ENCODE peak calls at places on chromosome 5, in five cellular contexts. W is AG04450, Q is A549, K is uterus, F is lower lobe of right lung. P is an unnamed sample.

GRCh38 chr5:83368317-83368716 is 103.2 kb upstream of the VCAN start:
- DNase-seq in W (peak), Q (no peak), K (no peak), F (peak), P (peak)

GRCh38 chr5:115838885-115839518 is 2.4 kb downstream of the ATG12 start:
- DNase-seq in W (no peak), Q (peak), K (no peak), F (no peak), P (peak)

GRCh38 chr5:172791726-172792445 is 20.9 kb upstream of the DUSP1 start:
- DNase-seq in W (no peak), Q (no peak), K (no peak), F (no peak), P (no peak)

GRCh38 chr5:3325206-3325605 is 270.4 kb upstream of the IRX1 start:
- DNase-seq in W (no peak), Q (no peak), K (no peak), F (no peak), P (no peak)

GRCh38 chr5:173625686-173626500 is 9.4 kb upstream of the BOD1 start:
- DNase-seq in W (no peak), Q (no peak), K (no peak), F (no peak), P (no peak)

GRCh38 chr5:60148356-60148755 is 254.8 kb upstream of the PDE4D start:
- DNase-seq in W (no peak), Q (no peak), K (no peak), F (no peak), P (peak)

GRCh38 chr5:138466900-138467710 is 1.8 kb downstream of the EGR1 start:
- DNase-seq in W (peak), Q (no peak), K (no peak), F (peak), P (no peak)

GRCh38 chr5:122704247-122705036 is 70.4 kb upstream of the SNX2 start:
- DNase-seq in W (peak), Q (peak), K (no peak), F (no peak), P (peak)

GRCh38 chr5:33336911-33337620 is 103.7 kb upstream of the TARS1 start:
- DNase-seq in W (no peak), Q (no peak), K (no peak), F (no peak), P (no peak)

GRCh38 chr5:169895876-169896275 is 84.4 kb downstream of the INSYN2B start:
- DNase-seq in W (no peak), Q (no peak), K (no peak), F (no peak), P (no peak)

GRCh38 chr5:139137703-139138102 is 60.5 kb downstream of the SIL1 start:
- DNase-seq in W (no peak), Q (no peak), K (no peak), F (no peak), P (no peak)

GRCh38 chr5:136174021-136174659 is 18.8 kb downstream of the SMIM32 start:
- DNase-seq in W (peak), Q (peak), K (no peak), F (no peak), P (peak)

GRCh38 chr5:127957183-127957582 is 126.4 kb upstream of the SLC12A2 start:
- DNase-seq in W (peak), Q (peak), K (peak), F (no peak), P (peak)

GRCh38 chr5:40669606-40670005 is 10.1 kb upstream of the PTGER4 start:
- DNase-seq in W (no peak), Q (no peak), K (no peak), F (no peak), P (no peak)

GRCh38 chr5:36239370-36240293 is 2.1 kb downstream of the NADK2 start:
- DNase-seq in W (no peak), Q (no peak), K (no peak), F (no peak), P (no peak)

GRCh38 chr5:160312960-160313734 is 783 bp upstream of the CCNJL start:
- DNase-seq in W (no peak), Q (peak), K (no peak), F (no peak), P (no peak)

GRCh38 chr5:126544087-126544740 is 50.8 kb downstream of the ALDH7A1 start:
- DNase-seq in W (no peak), Q (peak), K (no peak), F (no peak), P (peak)

GRCh38 chr5:107671742-107672211 is 1.0 kb upstream of the EFNA5 start:
- DNase-seq in W (no peak), Q (peak), K (no peak), F (no peak), P (peak)

GRCh38 chr5:147245381-147246055 is 10.7 kb downstream of the STK32A start:
- DNase-seq in W (no peak), Q (no peak), K (no peak), F (no peak), P (no peak)

GRCh38 chr5:126383246-126383645 is 40.0 kb upstream of the GRAMD2B start:
- DNase-seq in W (no peak), Q (no peak), K (no peak), F (no peak), P (no peak)

GRCh38 chr5:124659798-124660197 is 86.6 kb downstream of the ZNF608 start:
- DNase-seq in W (no peak), Q (no peak), K (no peak), F (no peak), P (no peak)

GRCh38 chr5:77074745-77075144 is 12.3 kb downstream of the ZBED3 start:
- DNase-seq in W (no peak), Q (no peak), K (no peak), F (no peak), P (no peak)

GRCh38 chr5:34686762-34687268 is 30.7 kb downstream of the RAI14 start:
- DNase-seq in W (peak), Q (peak), K (peak), F (peak), P (peak)

GRCh38 chr5:172299916-172300439 is 16.4 kb upstream of the UBTD2 start:
- DNase-seq in W (no peak), Q (no peak), K (no peak), F (no peak), P (no peak)

GRCh38 chr5:169354263-169354662 is 53.3 kb upstream of the SLIT3 start:
- DNase-seq in W (no peak), Q (peak), K (no peak), F (no peak), P (peak)

GRCh38 chr5:16666861-16667481 is 50.2 kb upstream of the RETREG1 start:
- DNase-seq in W (no peak), Q (no peak), K (no peak), F (no peak), P (no peak)
- TF ChIP-seq CTCF in W (peak), Q (peak), K (no peak), F (peak), P (no peak)

GRCh38 chr5:157649091-157649490 is 3.1 kb downstream of the SOX30 start:
- DNase-seq in W (no peak), Q (no peak), K (no peak), F (no peak), P (no peak)

GRCh38 chr5:157651623-157652376 is 438 bp downstream of the SOX30 start:
- DNase-seq in W (no peak), Q (no peak), K (peak), F (peak), P (no peak)

GRCh38 chr5:157652377-157652692 is at the start of gene SOX30:
- DNase-seq in W (no peak), Q (no peak), K (no peak), F (no peak), P (no peak)

GRCh38 chr5:157648275-157648990 is 3.8 kb downstream of the SOX30 start:
- DNase-seq in W (no peak), Q (no peak), K (no peak), F (no peak), P (no peak)

GRCh38 chr5:157651011-157651611 is 1.1 kb downstream of the SOX30 start:
- DNase-seq in W (no peak), Q (no peak), K (no peak), F (no peak), P (no peak)
- H3K27ac ChIP-seq in W (no peak), Q (no peak), K (no peak), F (no peak), P (no peak)

GRCh38 chr5:153480401-153480800 is 10.1 kb upstream of the GRIA1 start:
- DNase-seq in W (no peak), Q (no peak), K (no peak), F (no peak), P (no peak)

DNA sequence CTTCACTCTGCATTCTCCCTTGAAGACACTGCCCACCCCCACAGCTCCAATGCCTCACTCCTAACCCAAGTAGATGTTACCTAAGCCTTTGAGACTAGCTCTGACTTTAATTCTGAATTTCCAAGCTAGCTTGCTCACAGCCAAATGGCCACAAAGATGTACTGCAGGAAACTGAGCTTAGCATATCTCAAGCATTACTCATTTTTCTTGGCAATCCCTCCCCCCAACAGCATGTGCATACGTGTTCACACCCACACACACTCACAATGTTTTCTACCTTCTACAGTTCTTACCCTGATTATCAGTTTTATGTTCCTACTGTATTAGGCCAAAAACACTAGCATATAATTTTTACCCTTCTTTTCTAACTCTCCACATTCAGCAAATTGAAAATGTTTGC is 13.7 kb upstream of the GRIA1 start:
- DNase-seq in W (peak), Q (no peak), K (no peak), F (no peak), P (peak)
- TF ChIP-seq CTCF in W (peak), Q (no peak), K (no peak), F (no peak), P (no peak)

DNA sequence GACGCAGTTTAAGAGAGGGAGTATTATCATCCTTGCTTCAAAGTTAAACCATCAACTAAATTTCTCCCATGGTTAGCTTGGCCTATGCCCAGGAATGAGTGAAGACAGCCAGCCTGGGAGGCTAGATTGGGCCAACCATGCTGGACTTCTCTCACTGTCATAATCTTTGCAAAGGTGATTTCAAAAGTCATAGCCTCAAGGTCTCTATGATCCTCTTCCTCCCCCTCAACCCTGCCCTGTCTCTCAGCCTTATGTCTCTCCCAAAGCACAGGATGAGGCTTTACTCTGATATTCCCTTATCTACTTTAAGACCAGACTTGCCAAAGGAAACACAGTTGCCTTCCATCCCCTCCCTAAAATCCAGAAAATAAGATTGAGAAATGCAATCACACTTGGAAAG is 113.6 kb upstream of the ANKRD55 start:
- DNase-seq in W (no peak), Q (no peak), K (peak), F (no peak), P (no peak)
- H3K27ac ChIP-seq in W (peak), Q (peak), K (peak), F (no peak), P (no peak)